ENCODE peak calls at places on chromosomes 12 and 14, in four cellular contexts. One of them, this sample, is unnamed.

GRCh38 chr12:56299308-56299852 is 750 bp downstream of the CS start:
- DNase-seq in heart left ventricle: no peak
- DNase-seq in trophoblast cell: no peak
- DNase-seq in HAP-1: peak; percentile 54
- DNase-seq in this sample: no peak

GRCh38 chr12:39125580-39125979 is 220.2 kb upstream of the CPNE8 start:
- DNase-seq in heart left ventricle: no peak
- DNase-seq in trophoblast cell: no peak
- DNase-seq in HAP-1: no peak
- DNase-seq in this sample: no peak

GRCh38 chr12:59396519-59396918 is 199.3 kb upstream of the SLC16A7 start:
- DNase-seq in heart left ventricle: no peak
- DNase-seq in trophoblast cell: no peak
- DNase-seq in HAP-1: no peak
- DNase-seq in this sample: no peak

GRCh38 chr12:79983492-79983891 is 48.6 kb upstream of the PPP1R12A start:
- DNase-seq in heart left ventricle: no peak
- DNase-seq in trophoblast cell: no peak
- DNase-seq in HAP-1: no peak
- DNase-seq in this sample: no peak

GRCh38 chr14:25050494-25051170 is 685 bp upstream of the STXBP6 start:
- DNase-seq in heart left ventricle: no peak
- DNase-seq in trophoblast cell: no peak
- DNase-seq in HAP-1: no peak
- DNase-seq in this sample: no peak

GRCh38 chr12:3362751-3363150 is 128.3 kb upstream of the PRMT8 start:
- DNase-seq in heart left ventricle: no peak
- DNase-seq in trophoblast cell: no peak
- DNase-seq in HAP-1: no peak
- DNase-seq in this sample: no peak

GRCh38 chr12:87953257-87953860 is 75.8 kb downstream of the C12orf50 start:
- DNase-seq in heart left ventricle: no peak
- DNase-seq in trophoblast cell: peak; percentile 3
- DNase-seq in HAP-1: peak; percentile 57
- DNase-seq in this sample: no peak

GRCh38 chr14:57245941-57246340 is 22.8 kb downstream of the EXOC5 start:
- DNase-seq in heart left ventricle: no peak
- DNase-seq in trophoblast cell: no peak
- DNase-seq in HAP-1: no peak
- DNase-seq in this sample: no peak

GRCh38 chr12:90360300-90360699 is 594.7 kb downstream of the CCER1 start:
- DNase-seq in heart left ventricle: no peak
- DNase-seq in trophoblast cell: peak; percentile 69
- DNase-seq in HAP-1: no peak
- DNase-seq in this sample: no peak

GRCh38 chr12:4943938-4944284 is 34.2 kb downstream of the KCNA1 start:
- DNase-seq in heart left ventricle: no peak
- DNase-seq in trophoblast cell: no peak
- DNase-seq in HAP-1: no peak
- DNase-seq in this sample: no peak

GRCh38 chr12:75724913-75725312 is 213.5 kb upstream of the KRR1 start:
- DNase-seq in heart left ventricle: peak; percentile 48
- DNase-seq in trophoblast cell: no peak
- DNase-seq in HAP-1: no peak
- DNase-seq in this sample: no peak

GRCh38 chr14:73261520-73262426 is 24.5 kb downstream of the PAPLN start:
- DNase-seq in heart left ventricle: no peak
- DNase-seq in trophoblast cell: no peak
- DNase-seq in HAP-1: no peak
- DNase-seq in this sample: no peak

GRCh38 chr12:77130193-77130592 is 64.8 kb upstream of the E2F7 start:
- DNase-seq in heart left ventricle: no peak
- DNase-seq in trophoblast cell: no peak
- DNase-seq in HAP-1: no peak
- DNase-seq in this sample: no peak

GRCh38 chr14:29353473-29353872 is 574.2 kb downstream of the PRKD1 start:
- DNase-seq in heart left ventricle: no peak
- DNase-seq in trophoblast cell: no peak
- DNase-seq in HAP-1: no peak
- DNase-seq in this sample: no peak

GRCh38 chr12:45974883-45975282 is 15.5 kb downstream of the SCAF11 start:
- DNase-seq in heart left ventricle: no peak
- DNase-seq in trophoblast cell: no peak
- DNase-seq in HAP-1: no peak
- DNase-seq in this sample: no peak

GRCh38 chr12:76946451-76946850 is 67.6 kb upstream of the CSRP2 start:
- DNase-seq in heart left ventricle: no peak
- DNase-seq in trophoblast cell: no peak
- DNase-seq in HAP-1: no peak
- DNase-seq in this sample: no peak

GRCh38 chr12:114018669-114019068 is 52.5 kb upstream of the RBM19 start:
- DNase-seq in heart left ventricle: no peak
- DNase-seq in trophoblast cell: no peak
- DNase-seq in HAP-1: no peak
- DNase-seq in this sample: no peak

GRCh38 chr14:69079188-69079742 is 73.7 kb downstream of the DCAF5 start:
- DNase-seq in heart left ventricle: no peak
- DNase-seq in trophoblast cell: peak; percentile 63
- DNase-seq in HAP-1: no peak
- DNase-seq in this sample: no peak

GRCh38 chr14:49303952-49304516 is 282.1 kb downstream of the RPS29 start:
- DNase-seq in heart left ventricle: no peak
- DNase-seq in trophoblast cell: no peak
- DNase-seq in HAP-1: peak; percentile 36
- DNase-seq in this sample: no peak

GRCh38 chr14:103870891-103871595 is 23.7 kb upstream of the PPP1R13B start:
- DNase-seq in heart left ventricle: no peak
- DNase-seq in trophoblast cell: no peak
- DNase-seq in HAP-1: no peak
- DNase-seq in this sample: no peak
- H3K4me1 ChIP-seq in heart left ventricle: peaks cover 24% of the 10 kb centered on the region
- H3K4me1 ChIP-seq in trophoblast cell: peaks cover 10% of the 10 kb centered on the region
- H3K4me1 ChIP-seq in HAP-1: no peaks in the 10 kb centered on the region
- H3K4me1 ChIP-seq in this sample: peaks cover 24% of the 10 kb centered on the region

DNA sequence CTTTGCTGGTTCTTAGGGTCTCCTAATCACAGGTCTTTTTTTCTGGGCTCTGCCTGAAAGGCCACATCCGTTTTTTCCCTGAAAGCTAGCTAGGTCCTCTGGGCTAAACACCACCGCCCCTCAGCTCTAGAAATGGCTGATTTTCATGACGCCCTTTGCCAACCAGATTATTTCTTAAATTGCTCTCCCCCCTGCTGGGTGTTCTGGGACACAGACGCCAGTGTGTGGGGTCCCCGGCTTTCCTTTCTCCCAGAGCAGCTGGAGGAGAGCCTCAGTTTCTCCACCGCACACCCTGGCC is 45.3 kb upstream of the ATP23 start:
- DNase-seq in heart left ventricle: no peak
- DNase-seq in trophoblast cell: no peak
- DNase-seq in HAP-1: no peak
- DNase-seq in this sample: no peak
- H3K4me1 ChIP-seq in heart left ventricle: peaks cover 46% of the 10 kb centered on the region
- H3K4me1 ChIP-seq in trophoblast cell: peaks cover 13% of the 10 kb centered on the region
- H3K4me1 ChIP-seq in HAP-1: peaks cover 2% of the 10 kb centered on the region
- H3K4me1 ChIP-seq in this sample: peaks cover 68% of the 10 kb centered on the region

GRCh38 chr14:99769123-99769522 is 24.1 kb upstream of the EML1 start:
- DNase-seq in heart left ventricle: no peak
- DNase-seq in trophoblast cell: no peak
- DNase-seq in HAP-1: no peak
- DNase-seq in this sample: no peak
- H3K4me1 ChIP-seq in heart left ventricle: no peaks in the 10 kb centered on the region
- H3K4me1 ChIP-seq in trophoblast cell: peaks cover 11% of the 10 kb centered on the region
- H3K4me1 ChIP-seq in HAP-1: peaks cover 16% of the 10 kb centered on the region
- H3K4me1 ChIP-seq in this sample: peaks cover 23% of the 10 kb centered on the region

DNA sequence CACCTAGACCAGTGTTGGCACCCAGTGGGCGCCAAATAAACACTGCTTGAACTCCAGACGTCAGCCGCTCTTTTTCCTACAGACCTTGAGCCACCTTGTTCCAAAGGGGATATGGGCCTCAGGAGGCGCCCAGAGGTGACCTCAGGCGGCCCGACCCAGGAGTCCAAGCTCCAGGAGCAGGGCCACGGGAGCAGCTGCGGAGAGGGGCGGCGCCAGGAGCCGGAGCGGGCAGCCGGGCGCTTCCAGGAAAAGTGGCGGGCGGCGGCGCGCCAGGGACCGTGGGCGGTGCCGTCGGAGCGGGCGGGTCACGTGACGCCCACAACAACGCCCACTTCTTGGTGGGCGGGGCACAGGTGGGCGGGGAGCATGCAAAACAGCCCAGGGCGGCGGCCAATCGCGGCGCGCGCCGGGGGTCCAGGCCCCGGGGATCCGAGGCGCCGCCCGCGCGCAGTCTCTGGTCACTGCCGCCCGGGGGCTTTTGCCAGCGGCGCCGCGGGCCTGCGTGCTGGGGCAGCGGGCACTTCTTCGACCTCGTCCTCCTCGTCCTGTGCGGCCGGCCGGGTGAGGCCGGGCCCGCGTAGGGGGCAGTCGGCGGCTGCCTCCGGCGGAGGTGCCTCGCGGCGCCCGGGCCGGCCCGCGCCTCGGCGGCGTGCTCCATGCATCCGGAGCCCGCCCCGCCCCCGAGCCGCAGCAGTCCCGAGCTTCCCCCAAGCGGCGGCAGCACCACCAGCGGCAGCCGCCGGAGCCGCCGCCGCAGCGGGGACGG is at the start of gene ORAI1:
- DNase-seq in heart left ventricle: peak; percentile 99
- DNase-seq in trophoblast cell: peak; percentile 94
- DNase-seq in HAP-1: peak; percentile 97
- DNase-seq in this sample: peak; percentile 81
- H3K4me1 ChIP-seq in heart left ventricle: peaks cover 10% of the 10 kb centered on the region
- H3K4me1 ChIP-seq in trophoblast cell: peaks cover 21% of the 10 kb centered on the region
- H3K4me1 ChIP-seq in HAP-1: peaks cover 43% of the 10 kb centered on the region
- H3K4me1 ChIP-seq in this sample: peaks cover 7% of the 10 kb centered on the region

DNA sequence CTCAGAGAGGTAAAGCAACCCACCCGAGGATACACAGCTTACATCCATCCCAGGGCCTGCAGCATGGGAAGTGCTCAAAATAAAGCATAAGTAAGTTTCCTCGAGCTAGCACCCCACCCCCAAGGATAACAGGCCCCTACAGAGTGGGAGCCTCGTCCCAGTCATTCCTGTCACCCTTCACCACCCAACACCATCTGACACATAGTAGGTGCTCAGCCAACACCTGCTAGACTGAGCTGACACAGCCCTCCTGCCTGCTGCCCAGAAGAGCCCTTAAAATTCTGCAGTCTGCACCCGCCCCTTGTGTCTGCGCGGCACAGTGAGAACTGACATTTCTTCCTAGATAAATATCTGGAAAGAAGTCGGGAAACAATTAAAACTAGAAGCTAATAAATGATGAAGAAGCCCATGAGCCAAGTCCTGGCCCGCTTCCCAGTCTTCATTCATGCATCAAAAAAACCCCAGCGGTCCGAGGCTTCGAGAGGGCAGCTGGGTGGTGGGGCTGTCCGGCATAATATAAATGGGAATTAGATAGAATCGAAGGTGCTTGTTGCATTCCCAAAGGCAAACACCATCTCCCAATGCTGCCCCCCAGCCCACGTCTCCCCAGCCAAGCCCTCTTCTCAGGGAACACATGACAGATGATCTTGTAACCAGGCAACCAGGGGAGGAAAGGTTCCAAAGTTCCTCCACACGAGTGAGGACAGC is 76.2 kb downstream of the BCL11B start:
- DNase-seq in heart left ventricle: no peak
- DNase-seq in trophoblast cell: no peak
- DNase-seq in HAP-1: no peak
- DNase-seq in this sample: no peak
- H3K4me1 ChIP-seq in heart left ventricle: no peaks in the 10 kb centered on the region
- H3K4me1 ChIP-seq in trophoblast cell: peaks cover 4% of the 10 kb centered on the region
- H3K4me1 ChIP-seq in HAP-1: no peaks in the 10 kb centered on the region
- H3K4me1 ChIP-seq in this sample: peaks cover 7% of the 10 kb centered on the region

GRCh38 chr14:93044116-93044515 is 71.6 kb downstream of the ITPK1 start:
- DNase-seq in heart left ventricle: no peak
- DNase-seq in trophoblast cell: peak; percentile 74
- DNase-seq in HAP-1: no peak
- DNase-seq in this sample: no peak
- H3K4me1 ChIP-seq in heart left ventricle: peaks cover 29% of the 10 kb centered on the region
- H3K4me1 ChIP-seq in trophoblast cell: peaks cover 22% of the 10 kb centered on the region
- H3K4me1 ChIP-seq in HAP-1: peaks cover 27% of the 10 kb centered on the region
- H3K4me1 ChIP-seq in this sample: peaks cover 68% of the 10 kb centered on the region

DNA sequence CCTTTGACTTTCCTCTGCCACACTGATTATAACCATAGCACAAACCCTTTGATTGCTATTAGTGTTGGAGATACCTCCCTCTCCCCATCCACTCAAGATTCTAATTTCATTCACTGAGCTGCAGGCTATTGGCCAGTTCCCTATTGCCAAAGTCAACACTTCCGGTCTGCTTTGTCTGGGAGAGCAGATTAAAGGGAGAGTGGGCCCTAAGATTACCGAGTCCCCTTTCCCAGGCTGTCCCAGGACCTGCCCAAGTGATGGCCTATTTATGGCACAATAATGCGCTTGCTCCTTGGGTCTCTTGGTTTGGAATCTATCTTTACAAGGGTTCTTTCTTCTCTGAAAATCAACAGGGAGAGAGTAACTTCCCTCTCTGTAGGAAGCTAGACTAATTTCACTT is 42.9 kb upstream of the LTBP2 start:
- DNase-seq in heart left ventricle: no peak
- DNase-seq in trophoblast cell: no peak
- DNase-seq in HAP-1: no peak
- DNase-seq in this sample: no peak
- H3K4me1 ChIP-seq in heart left ventricle: no peaks in the 10 kb centered on the region
- H3K4me1 ChIP-seq in trophoblast cell: peaks cover under 1% of the 10 kb centered on the region
- H3K4me1 ChIP-seq in HAP-1: no peaks in the 10 kb centered on the region
- H3K4me1 ChIP-seq in this sample: peaks cover 34% of the 10 kb centered on the region

DNA sequence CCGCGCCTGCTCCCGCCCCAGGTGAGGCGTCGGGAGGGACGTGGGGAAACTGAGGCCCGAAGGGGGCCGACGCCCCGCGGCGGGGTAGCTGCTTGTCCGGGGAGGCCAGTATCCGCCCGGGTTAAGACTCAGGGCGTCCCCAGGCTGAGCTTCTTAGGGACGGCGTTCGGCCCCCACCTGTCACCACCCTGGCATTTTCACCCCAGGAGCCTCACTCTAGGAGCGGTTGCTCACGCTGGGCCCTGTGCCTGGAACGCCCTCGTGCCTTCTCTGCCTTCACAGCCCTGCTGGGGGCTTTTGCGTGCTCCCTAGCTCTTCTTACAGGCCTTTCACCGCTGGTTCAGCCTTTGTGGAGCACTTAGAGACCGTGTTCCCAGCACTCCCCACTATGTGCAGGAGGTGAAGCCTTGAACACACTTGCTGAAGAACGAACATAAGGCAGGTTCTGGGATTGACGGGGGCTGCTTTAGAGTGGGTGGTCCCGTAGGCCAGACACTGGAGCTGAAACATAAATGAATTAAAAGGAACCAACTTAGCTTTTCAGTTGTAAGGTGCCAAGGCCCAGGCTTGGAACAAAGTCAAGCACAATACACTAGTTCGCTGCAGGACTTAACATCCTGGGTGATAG is 601 bp downstream of the ZNF839 start:
- DNase-seq in heart left ventricle: peak; percentile 48
- DNase-seq in trophoblast cell: peak; percentile 13
- DNase-seq in HAP-1: peak; percentile 43
- DNase-seq in this sample: no peak
- H3K4me1 ChIP-seq in heart left ventricle: peaks cover 6% of the 10 kb centered on the region
- H3K4me1 ChIP-seq in trophoblast cell: peaks cover 8% of the 10 kb centered on the region
- H3K4me1 ChIP-seq in HAP-1: peaks cover 28% of the 10 kb centered on the region
- H3K4me1 ChIP-seq in this sample: peaks cover 47% of the 10 kb centered on the region

GRCh38 chr14:55277972-55278740 is 6.9 kb downstream of the FBXO34 start:
- DNase-seq in heart left ventricle: no peak
- DNase-seq in trophoblast cell: no peak
- DNase-seq in HAP-1: no peak
- DNase-seq in this sample: no peak
- H3K4me1 ChIP-seq in heart left ventricle: peaks cover 33% of the 10 kb centered on the region
- H3K4me1 ChIP-seq in trophoblast cell: no peaks in the 10 kb centered on the region
- H3K4me1 ChIP-seq in HAP-1: peaks cover 19% of the 10 kb centered on the region
- H3K4me1 ChIP-seq in this sample: peaks cover 43% of the 10 kb centered on the region

This sample was measured in thoracic aorta.